ENCODE peak calls at places on chromosomes 11 and 22, in nine cellular contexts. B is iPS DF 6.9; Q is left ventricle myocardium inferior; H is CD8-positive, alpha-beta memory T cell; W is CD4-positive, alpha-beta memory T cell; V is thoracic aorta; U is sigmoid colon; K is upper lobe of right lung; T is Panc1. P is an unnamed sample.

GRCh38 chr11:129589190-129589589 is 213.5 kb downstream of the BARX2 start:
- DNase-seq in B (peak), Q (no peak), H (no peak), W (no peak), V (no peak), U (no peak), K (no peak), T (no peak), P (no peak)

GRCh38 chr11:11577932-11578331 is 43.9 kb downstream of the GALNT18 start:
- DNase-seq in B (no peak), Q (no peak), H (no peak), W (no peak), V (no peak), U (no peak), K (no peak), T (no peak), P (no peak)

GRCh38 chr11:1707751-1708150 is 10.8 kb downstream of the KRTAP5-6 start:
- DNase-seq in B (no peak), Q (no peak), H (no peak), W (no peak), V (no peak), U (no peak), K (no peak), T (no peak), P (no peak)

GRCh38 chr11:114219559-114220349 is 76.4 kb upstream of the NNMT start:
- DNase-seq in B (no peak), Q (no peak), H (no peak), W (no peak), V (no peak), U (no peak), K (no peak), T (no peak), P (peak)

GRCh38 chr11:82858556-82859091 is 41.6 kb downstream of the PRCP start:
- DNase-seq in B (no peak), Q (no peak), H (no peak), W (no peak), V (no peak), U (no peak), K (no peak), T (peak), P (no peak)

GRCh38 chr11:11476499-11476898 is 123.4 kb upstream of the CSNK2A3 start:
- DNase-seq in B (no peak), Q (no peak), H (no peak), W (no peak), V (no peak), U (no peak), K (no peak), T (no peak), P (no peak)

GRCh38 chr11:72833792-72834501 is 19.7 kb downstream of the ATG16L2 start:
- DNase-seq in B (no peak), Q (no peak), H (no peak), W (no peak), V (no peak), U (no peak), K (no peak), T (no peak), P (peak)

GRCh38 chr22:35065796-35066218 is at the start of gene ISX:
- DNase-seq in B (no peak), Q (no peak), H (no peak), W (no peak), V (no peak), U (no peak), K (no peak), T (no peak), P (no peak)

GRCh38 chr22:46593211-46593676 is 26.9 kb upstream of the GRAMD4 start:
- DNase-seq in B (no peak), Q (no peak), H (no peak), W (no peak), V (no peak), U (peak), K (peak), T (no peak), P (no peak)

GRCh38 chr11:4190098-4190497 is 95.5 kb downstream of the RRM1 start:
- DNase-seq in B (no peak), Q (no peak), H (no peak), W (no peak), V (no peak), U (no peak), K (no peak), T (no peak), P (no peak)

GRCh38 chr22:30262917-30263741 is 3.5 kb downstream of the OSM start:
- DNase-seq in B (no peak), Q (peak), H (peak), W (peak), V (no peak), U (peak), K (peak), T (no peak), P (peak)

GRCh38 chr22:18024276-18024939 is at the start of gene MICAL3:
- DNase-seq in B (no peak), Q (peak), H (peak), W (peak), V (no peak), U (peak), K (peak), T (no peak), P (no peak)

GRCh38 chr11:16809901-16810668 is 71.6 kb downstream of the C11orf58 start:
- DNase-seq in B (no peak), Q (peak), H (no peak), W (no peak), V (no peak), U (peak), K (no peak), T (no peak), P (peak)

GRCh38 chr22:20396639-20397038 is 2.7 kb downstream of the ZNF74 start:
- DNase-seq in B (no peak), Q (no peak), H (no peak), W (no peak), V (no peak), U (no peak), K (no peak), T (no peak), P (no peak)

GRCh38 chr11:70527429-70528045 is 129.2 kb downstream of the CTTN start:
- DNase-seq in B (no peak), Q (no peak), H (no peak), W (no peak), V (no peak), U (no peak), K (no peak), T (no peak), P (no peak)

GRCh38 chr22:25747245-25747944 is 5.4 kb downstream of the MYO18B start:
- DNase-seq in B (no peak), Q (no peak), H (no peak), W (no peak), V (peak), U (no peak), K (no peak), T (no peak), P (peak)

GRCh38 chr11:10410106-10410843 is 44.8 kb upstream of the AMPD3 start:
- DNase-seq in B (no peak), Q (no peak), H (no peak), W (no peak), V (no peak), U (no peak), K (no peak), T (no peak), P (no peak)

GRCh38 chr22:30249049-30250038 is 2.8 kb upstream of the LIF start:
- DNase-seq in B (no peak), Q (peak), H (no peak), W (no peak), V (no peak), U (peak), K (no peak), T (no peak), P (peak)

GRCh38 chr11:47980907-47981621 is 705 bp downstream of the PTPRJ start:
- DNase-seq in B (no peak), Q (peak), H (peak), W (no peak), V (no peak), U (peak), K (peak), T (no peak), P (no peak)

GRCh38 chr22:44658371-44658953 is 43.5 kb upstream of the PRR5 start:
- DNase-seq in B (no peak), Q (peak), H (no peak), W (no peak), V (no peak), U (peak), K (peak), T (no peak), P (no peak)

GRCh38 chr11:129702410-129703390 is 112.9 kb upstream of the TMEM45B start:
- DNase-seq in B (no peak), Q (no peak), H (no peak), W (no peak), V (no peak), U (no peak), K (no peak), T (no peak), P (no peak)

GRCh38 chr11:61347916-61348461 is 13.7 kb downstream of the CYB561A3 start:
- DNase-seq in B (no peak), Q (no peak), H (no peak), W (no peak), V (no peak), U (no peak), K (peak), T (no peak), P (peak)

GRCh38 chr11:65479184-65480145 is 19.4 kb upstream of the MALAT1 start:
- DNase-seq in B (no peak), Q (peak), H (no peak), W (peak), V (peak), U (peak), K (peak), T (no peak), P (no peak)
- H3K4me3 ChIP-seq in B (no peak), Q (peak), H (no peak), W (no peak), V (peak), U (peak), K (peak), T (peak), P (peak)

GRCh38 chr11:64800633-64801464 is 2.2 kb downstream of the MAP4K2 start:
- DNase-seq in B (no peak), Q (no peak), H (no peak), W (no peak), V (no peak), U (peak), K (no peak), T (no peak), P (no peak)
- H3K27ac ChIP-seq in B (no peak), Q (peak), H (no peak), W (peak), V (peak), U (peak), K (peak), T (no peak), P (no peak)

GRCh38 chr11:35082322-35083180 is 56.4 kb upstream of the CD44 start:
- DNase-seq in B (peak), Q (peak), H (peak), W (peak), V (no peak), U (peak), K (peak), T (peak), P (peak)
- H3K4me3 ChIP-seq in B (no peak), Q (no peak), H (peak), W (peak), V (peak), U (no peak), K (peak), T (peak), P (no peak)

GRCh38 chr11:119106564-119107537 is at the start of gene C2CD2L:
- DNase-seq in B (no peak), Q (peak), H (peak), W (peak), V (peak), U (peak), K (peak), T (no peak), P (peak)

GRCh38 chr11:119107538-119108150 is 500 bp downstream of the C2CD2L start:
- DNase-seq in B (no peak), Q (no peak), H (no peak), W (no peak), V (no peak), U (no peak), K (peak), T (no peak), P (no peak)

GRCh38 chr11:119108857-119109221 is 1.7 kb downstream of the C2CD2L start:
- DNase-seq in B (no peak), Q (no peak), H (no peak), W (no peak), V (no peak), U (no peak), K (no peak), T (no peak), P (no peak)

GRCh38 chr11:119109843-119110242 is 2.7 kb downstream of the C2CD2L start:
- DNase-seq in B (no peak), Q (no peak), H (no peak), W (no peak), V (no peak), U (no peak), K (no peak), T (no peak), P (no peak)

DNA sequence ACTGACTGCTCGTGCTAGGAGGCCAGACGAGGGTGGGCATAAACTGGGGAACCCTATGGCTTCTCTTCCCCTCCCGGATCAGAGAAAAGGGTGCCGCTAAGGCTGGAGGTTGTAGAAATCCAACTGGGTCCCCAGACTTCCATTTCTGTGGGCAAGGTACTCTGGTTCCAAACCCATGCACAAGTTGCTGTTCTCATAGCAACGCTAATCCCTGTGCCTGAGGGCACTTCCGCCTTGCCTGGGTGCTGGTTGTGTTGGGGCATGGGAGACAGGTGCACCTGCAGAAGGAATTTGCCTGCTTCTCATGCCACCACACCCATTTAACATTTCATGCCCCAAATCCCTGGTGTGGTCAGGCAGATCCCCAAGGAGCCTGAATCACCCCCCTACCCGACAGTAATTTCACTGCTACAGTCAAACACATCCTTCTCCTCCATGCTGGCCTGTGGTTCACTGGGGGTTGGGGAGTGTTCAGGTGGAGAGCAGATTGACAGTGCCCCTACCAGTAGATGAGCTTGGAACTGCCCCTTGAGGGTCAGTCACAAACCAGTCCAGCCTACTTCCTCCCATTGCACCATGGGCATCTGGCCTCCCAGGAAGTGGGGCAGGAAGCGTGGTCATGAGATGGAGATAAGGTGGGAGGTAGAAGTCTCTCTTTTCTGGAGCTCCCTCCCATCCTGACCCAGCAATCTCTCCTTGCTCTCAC is 1.2 kb downstream of the C2CD2L start:
- DNase-seq in B (no peak), Q (no peak), H (peak), W (peak), V (no peak), U (no peak), K (peak), T (no peak), P (no peak)
- H3K27ac ChIP-seq in B (no peak), Q (peak), H (peak), W (peak), V (peak), U (peak), K (peak), T (peak), P (peak)

GRCh38 chr11:62545437-62546243 is 966 bp downstream of the AHNAK start:
- DNase-seq in B (no peak), Q (peak), H (peak), W (peak), V (peak), U (peak), K (peak), T (no peak), P (peak)
- H3K4me3 ChIP-seq in B (peak), Q (peak), H (peak), W (peak), V (peak), U (peak), K (peak), T (peak), P (peak)

P was measured in right atrium auricular region.